ENCODE peak calls at places on chromosomes 6 and 20, in nine cellular contexts. Q is cardiac muscle cell; X is mesenchymal stem cell; E is endodermal cell; L is lung; U is fibroblast of lung; Y is A549; G is colonic mucosa; A is CD8-positive, alpha-beta T cell. M is an unnamed sample.

GRCh38 chr6:92376711-92377110 is 1042.6 kb downstream of the EPHA7 start:
- DNase-seq in G (no peak), Y (no peak), L (no peak), A (no peak), E (no peak), U (peak; percentile 26), X (peak; percentile 61), Q (peak; percentile 31), M (no peak)

GRCh38 chr6:126383203-126383602 is 43.3 kb downstream of the CENPW start:
- DNase-seq in A (no peak), X (no peak), G (no peak), Q (no peak), L (no peak), E (no peak), U (no peak), Y (no peak), M (no peak)

GRCh38 chr6:131807321-131807643 is 538 bp upstream of the ENPP1 start:
- DNase-seq in U (no peak), X (no peak), A (no peak), Q (no peak), E (no peak), G (no peak), Y (no peak), L (no peak), M (no peak)

GRCh38 chr6:166444446-166444845 is 61.7 kb upstream of the MPC1 start:
- DNase-seq in X (no peak), Y (no peak), A (no peak), G (no peak), Q (no peak), L (no peak), U (no peak), E (no peak), M (no peak)

GRCh38 chr6:24517659-24518538 is 23.1 kb downstream of the ALDH5A1 start:
- DNase-seq in E (no peak), L (no peak), Q (no peak), A (no peak), Y (no peak), X (peak; percentile 3), G (no peak), U (no peak), M (no peak)

GRCh38 chr6:73079611-73079955 is 145.7 kb downstream of the KHDC1L start:
- DNase-seq in Y (no peak), A (no peak), L (no peak), Q (no peak), U (peak; percentile 35), G (no peak), X (peak; percentile 55), E (no peak), M (peak; percentile 11)

GRCh38 chr20:10240655-10241054 is 22.0 kb downstream of the SNAP25 start:
- DNase-seq in E (peak; percentile 73), Y (no peak), X (no peak), A (no peak), U (no peak), G (no peak), Q (no peak), L (no peak), M (no peak)

GRCh38 chr6:32152414-32153251 is 894 bp upstream of the PRRT1 start:
- DNase-seq in L (no peak), U (peak; percentile 32), Y (no peak), Q (peak; percentile 47), X (peak; percentile 84), E (peak; percentile 69), G (no peak), A (no peak), M (peak; percentile 29)

GRCh38 chr6:113457156-113457555 is 400.0 kb upstream of the MARCKS start:
- DNase-seq in A (no peak), E (no peak), Y (no peak), G (no peak), U (peak; percentile 79), L (no peak), X (peak; percentile 98), Q (no peak), M (no peak)

GRCh38 chr20:51804754-51805153 is 2.4 kb upstream of the SALL4 start:
- DNase-seq in U (no peak), X (no peak), G (no peak), A (no peak), L (no peak), Y (no peak), Q (no peak), E (peak; percentile 68), M (no peak)

GRCh38 chr6:99790679-99791078 is 184.0 kb downstream of the PRDM13 start:
- DNase-seq in Q (no peak), U (no peak), Y (no peak), E (no peak), A (no peak), X (no peak), G (no peak), L (no peak), M (no peak)
- H3K4me1 ChIP-seq in Q (no peaks in the 10 kb centered on the region), U (no peaks in the 10 kb centered on the region), Y (no peaks in the 10 kb centered on the region), E (no peaks in the 10 kb centered on the region), A (no peaks in the 10 kb centered on the region), X (no peaks in the 10 kb centered on the region), G (no peaks in the 10 kb centered on the region), L (no peaks in the 10 kb centered on the region), M (no peaks in the 10 kb centered on the region)

DNA sequence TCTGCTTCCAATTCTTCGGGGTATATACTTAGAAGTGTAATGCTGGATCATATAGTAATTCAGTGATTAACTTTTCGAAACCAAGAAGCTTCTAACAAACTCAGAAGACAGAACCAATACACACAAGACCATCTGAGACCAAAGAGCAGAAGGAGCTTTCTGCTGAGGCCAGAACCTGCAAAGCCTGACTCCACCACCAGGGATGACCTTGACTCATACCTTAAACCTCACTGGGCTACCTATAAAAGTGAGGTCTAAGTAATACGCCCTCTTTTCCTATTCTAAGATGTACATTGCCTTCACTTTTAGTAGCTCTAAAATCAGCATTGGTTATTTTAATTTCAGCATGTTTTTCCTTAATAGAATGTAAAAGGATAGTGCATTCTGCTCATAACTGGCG is 84.8 kb downstream of the FOXF2 start:
- DNase-seq in U (no peak), Y (no peak), G (no peak), E (peak; percentile 43), Q (no peak), L (no peak), A (no peak), X (no peak), M (no peak)
- H3K4me1 ChIP-seq in U (peaks cover 11% of the 10 kb centered on the region), Y (peaks cover 26% of the 10 kb centered on the region), G (no peaks in the 10 kb centered on the region), E (no peaks in the 10 kb centered on the region), Q (no peaks in the 10 kb centered on the region), L (no peaks in the 10 kb centered on the region), A (no peaks in the 10 kb centered on the region), X (peaks cover 2% of the 10 kb centered on the region), M (no peaks in the 10 kb centered on the region)

GRCh38 chr6:129685640-129686031 is 24.3 kb downstream of the ARHGAP18 start:
- DNase-seq in L (no peak), Y (no peak), E (no peak), U (no peak), X (no peak), A (no peak), Q (no peak), G (no peak), M (no peak)
- H3K4me1 ChIP-seq in L (peaks cover 10% of the 10 kb centered on the region), Y (peaks cover 36% of the 10 kb centered on the region), E (no peaks in the 10 kb centered on the region), U (peaks cover 23% of the 10 kb centered on the region), X (peaks cover 17% of the 10 kb centered on the region), A (peaks cover 42% of the 10 kb centered on the region), Q (no peaks in the 10 kb centered on the region), G (peaks cover 8% of the 10 kb centered on the region), M (peaks cover 61% of the 10 kb centered on the region)

DNA sequence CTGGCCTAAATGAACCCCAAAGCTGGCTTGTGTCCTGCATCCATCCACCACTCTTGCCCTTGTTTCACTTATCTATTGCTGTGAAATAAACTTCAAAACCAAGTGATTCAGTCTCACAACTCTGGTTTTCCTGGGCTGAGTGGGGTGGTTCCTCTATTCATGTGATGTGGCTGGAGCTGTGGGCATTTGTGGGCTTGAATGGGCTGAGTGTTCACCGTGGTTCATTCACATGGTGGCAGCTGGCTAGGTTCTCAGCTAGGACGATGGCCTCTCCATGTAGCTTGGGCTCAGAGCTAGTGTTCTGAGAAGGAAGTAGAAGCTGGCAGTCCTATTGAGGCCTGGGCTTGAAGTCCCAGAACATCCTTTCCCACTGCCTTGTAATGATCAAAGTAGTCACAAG is 30.4 kb downstream of the FKBP1A start:
- DNase-seq in L (no peak), X (no peak), Q (no peak), Y (no peak), A (no peak), U (no peak), G (no peak), E (no peak), M (no peak)
- H3K4me1 ChIP-seq in L (peaks cover 2% of the 10 kb centered on the region), X (peaks cover 6% of the 10 kb centered on the region), Q (no peaks in the 10 kb centered on the region), Y (no peaks in the 10 kb centered on the region), A (peaks cover 45% of the 10 kb centered on the region), U (peaks cover 4% of the 10 kb centered on the region), G (peaks cover 13% of the 10 kb centered on the region), E (no peaks in the 10 kb centered on the region), M (no peaks in the 10 kb centered on the region)

GRCh38 chr6:88161921-88162320 is 4.2 kb downstream of the CNR1 start:
- DNase-seq in Q (no peak), E (no peak), A (no peak), X (no peak), L (no peak), U (no peak), Y (no peak), G (no peak), M (no peak)
- H3K4me1 ChIP-seq in Q (no peaks in the 10 kb centered on the region), E (no peaks in the 10 kb centered on the region), A (no peaks in the 10 kb centered on the region), X (peaks cover 15% of the 10 kb centered on the region), L (peaks cover 8% of the 10 kb centered on the region), U (no peaks in the 10 kb centered on the region), Y (peaks cover 6% of the 10 kb centered on the region), G (peaks cover 3% of the 10 kb centered on the region), M (no peaks in the 10 kb centered on the region)